ENCODE peak calls at places on chromosomes 6 and 20, in ten cellular contexts. C is PC-9, Z is OCI-LY7, D is ovary, T is BJ, B is cardiac muscle cell, A is tibial nerve, R is left ventricle myocardium inferior, X is lung, N is lower lobe of right lung. M is an unnamed sample.

GRCh38 chr20:25574411-25574810 is 10.9 kb downstream of the NINL start:
- DNase-seq in C (peak), Z (no peak), D (no peak), T (no peak), B (peak), A (no peak), R (no peak), X (no peak), N (no peak), M (peak)

GRCh38 chr6:128303870-128304269 is 216.5 kb downstream of the PTPRK start:
- DNase-seq in C (no peak), Z (no peak), D (no peak), T (no peak), B (no peak), A (no peak), R (no peak), X (no peak), N (no peak), M (no peak)

GRCh38 chr6:37372116-37372515 is 18.3 kb downstream of the RNF8 start:
- DNase-seq in C (no peak), Z (no peak), D (no peak), T (no peak), B (no peak), A (no peak), R (no peak), X (no peak), N (no peak), M (peak)

GRCh38 chr6:82773061-82773717 is 292.5 kb downstream of the UBE3D start:
- DNase-seq in C (no peak), Z (no peak), D (no peak), T (no peak), B (no peak), A (no peak), R (no peak), X (no peak), N (no peak), M (no peak)

GRCh38 chr6:51814418-51814817 is 273.0 kb downstream of the PKHD1 start:
- DNase-seq in C (no peak), Z (no peak), D (no peak), T (no peak), B (no peak), A (no peak), R (no peak), X (no peak), N (no peak), M (no peak)

GRCh38 chr6:12878741-12879140 is 162.2 kb downstream of the PHACTR1 start:
- DNase-seq in C (no peak), Z (no peak), D (no peak), T (no peak), B (no peak), A (no peak), R (no peak), X (no peak), N (no peak), M (no peak)

GRCh38 chr6:35139924-35140524 is 1.1 kb downstream of the TCP11 start:
- DNase-seq in C (peak), Z (peak), D (peak), T (no peak), B (peak), A (no peak), R (no peak), X (no peak), N (no peak), M (peak)

GRCh38 chr20:37833172-37833915 is 69.6 kb upstream of the VSTM2L start:
- DNase-seq in C (no peak), Z (no peak), D (no peak), T (no peak), B (no peak), A (no peak), R (no peak), X (no peak), N (no peak), M (no peak)

GRCh38 chr6:54135665-54136370 is 24.6 kb downstream of the MLIP start:
- DNase-seq in C (no peak), Z (no peak), D (no peak), T (no peak), B (peak), A (no peak), R (no peak), X (no peak), N (no peak), M (peak)

GRCh38 chr6:83867043-83867442 is 7.6 kb downstream of the CYB5R4 start:
- DNase-seq in C (no peak), Z (no peak), D (no peak), T (no peak), B (no peak), A (no peak), R (no peak), X (no peak), N (no peak), M (no peak)

GRCh38 chr6:33206027-33206863 is 1.8 kb downstream of the HSD17B8 start:
- DNase-seq in C (no peak), Z (no peak), D (no peak), T (no peak), B (no peak), A (no peak), R (no peak), X (no peak), N (no peak), M (no peak)
- H3K4me3 ChIP-seq in C (no peak), Z (no peak), D (no peak), T (no peak), B (no peak), A (no peak), R (no peak), X (no peak), N (no peak), M (no peak)

GRCh38 chr6:100209323-100210137 is 215.5 kb upstream of the MCHR2 start:
- DNase-seq in C (no peak), Z (no peak), D (no peak), T (no peak), B (peak), A (no peak), R (no peak), X (no peak), N (no peak), M (peak)

DNA sequence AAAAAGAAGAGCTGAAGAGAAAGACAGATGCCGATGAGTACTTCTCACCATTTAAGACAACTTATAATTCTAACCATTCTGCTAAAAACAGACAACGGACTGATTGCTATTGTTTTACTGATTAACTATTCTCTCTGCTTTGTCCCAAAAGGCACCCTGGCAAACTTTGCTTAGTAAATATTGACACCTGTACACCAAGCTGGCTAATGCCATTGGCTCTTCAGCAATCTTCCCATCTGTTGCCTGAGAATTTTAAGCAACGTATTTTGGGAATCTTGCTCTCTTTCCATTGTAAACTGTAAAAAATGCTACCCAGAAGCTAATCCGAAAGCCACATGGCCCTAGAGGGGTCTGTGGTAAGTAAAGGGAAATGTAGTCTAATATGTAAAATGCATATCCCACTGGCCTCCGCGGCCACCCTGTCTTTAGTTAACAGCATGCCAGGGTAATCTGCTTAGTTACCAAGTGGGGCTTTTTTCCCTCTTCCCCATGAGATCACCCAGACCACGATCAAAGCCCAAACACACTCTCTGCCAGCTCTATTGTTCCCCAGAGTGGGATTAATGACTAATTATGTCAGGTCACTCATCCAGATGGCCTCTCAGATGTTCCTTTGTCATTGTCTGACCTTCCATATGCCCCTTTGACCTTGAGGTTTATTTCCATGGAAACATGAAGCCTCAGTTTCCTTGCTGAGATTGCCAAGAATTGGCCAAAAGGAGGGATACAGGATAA is 216.3 kb upstream of the MCHR2 start:
- DNase-seq in C (no peak), Z (no peak), D (no peak), T (no peak), B (no peak), A (no peak), R (no peak), X (no peak), N (no peak), M (no peak)
- H3K4me3 ChIP-seq in C (no peak), Z (no peak), D (no peak), T (no peak), B (no peak), A (no peak), R (no peak), X (no peak), N (no peak), M (no peak)

GRCh38 chr6:114281496-114281895 is 61.3 kb downstream of the HS3ST5 start:
- DNase-seq in C (no peak), Z (no peak), D (no peak), T (no peak), B (no peak), A (no peak), R (no peak), X (no peak), N (no peak), M (no peak)

GRCh38 chr6:114280239-114280982 is 62.4 kb downstream of the HS3ST5 start:
- DNase-seq in C (no peak), Z (no peak), D (no peak), T (no peak), B (no peak), A (no peak), R (no peak), X (no peak), N (no peak), M (no peak)

GRCh38 chr6:114284281-114284680 is 58.5 kb downstream of the HS3ST5 start:
- DNase-seq in C (no peak), Z (no peak), D (no peak), T (no peak), B (peak), A (no peak), R (no peak), X (no peak), N (no peak), M (peak)

GRCh38 chr6:114286211-114286610 is 56.6 kb downstream of the HS3ST5 start:
- DNase-seq in C (no peak), Z (no peak), D (no peak), T (no peak), B (no peak), A (no peak), R (no peak), X (no peak), N (no peak), M (no peak)

DNA sequence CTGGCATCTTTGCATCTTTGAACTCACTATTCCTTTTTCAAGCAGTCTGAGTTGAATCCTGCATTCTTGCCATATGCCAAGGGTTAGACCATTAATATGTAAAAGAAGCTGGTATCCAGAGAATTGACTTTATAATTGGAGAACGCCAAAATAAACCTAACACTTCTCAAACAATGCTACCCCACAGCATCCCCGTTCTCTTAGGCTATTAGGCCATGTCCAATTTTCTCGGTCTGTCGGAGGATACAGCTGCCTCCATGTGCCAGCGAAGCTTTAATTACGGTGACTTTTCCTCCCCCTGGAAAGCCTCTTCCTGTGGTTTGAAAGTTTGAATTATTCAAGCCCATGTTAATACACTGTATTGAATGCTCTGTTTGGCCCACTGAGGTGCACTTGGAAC is 60.6 kb downstream of the HS3ST5 start:
- DNase-seq in C (no peak), Z (no peak), D (no peak), T (no peak), B (no peak), A (no peak), R (no peak), X (no peak), N (no peak), M (no peak)
- H3K4me3 ChIP-seq in C (no peak), Z (no peak), D (no peak), T (no peak), B (no peak), A (no peak), R (no peak), X (no peak), N (no peak), M (no peak)

GRCh38 chr6:62672989-62673388 is 387.0 kb upstream of the KHDRBS2 start:
- DNase-seq in C (no peak), Z (no peak), D (no peak), T (no peak), B (no peak), A (no peak), R (no peak), X (no peak), N (no peak), M (no peak)

GRCh38 chr6:62669831-62670230 is 383.8 kb upstream of the KHDRBS2 start:
- DNase-seq in C (no peak), Z (no peak), D (no peak), T (no peak), B (no peak), A (no peak), R (no peak), X (no peak), N (no peak), M (no peak)

DNA sequence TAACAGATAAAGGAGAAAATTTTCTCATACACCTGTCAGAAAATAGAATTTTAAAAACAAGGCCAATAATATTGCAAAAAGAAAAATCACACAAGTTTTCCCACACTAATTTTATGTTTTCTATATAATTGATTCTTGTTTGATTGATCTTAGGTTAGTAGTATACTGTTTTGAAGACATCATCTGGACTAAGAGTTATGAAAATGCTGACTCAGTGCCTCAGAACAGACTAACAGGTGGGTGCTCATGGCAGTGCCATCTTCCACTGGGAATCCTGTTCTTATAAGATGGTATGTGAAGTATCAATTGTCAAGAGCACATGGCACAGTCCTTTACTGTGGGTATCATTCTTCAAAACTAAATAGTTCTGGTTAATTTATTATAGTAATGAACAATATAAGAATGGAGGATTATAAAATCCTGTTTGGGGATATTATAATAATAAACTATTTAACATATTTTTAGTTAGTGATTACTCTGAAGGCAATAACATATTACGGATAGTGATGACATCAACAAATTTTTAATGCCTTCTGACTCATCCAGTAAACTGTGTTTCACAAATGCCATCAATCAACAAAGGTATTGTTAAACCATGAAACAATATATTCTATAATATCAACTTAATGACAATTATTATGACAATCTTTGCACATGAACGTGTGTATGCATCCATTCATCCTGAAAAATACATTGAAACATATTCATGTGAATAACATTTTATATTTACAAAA is 384.6 kb upstream of the KHDRBS2 start:
- DNase-seq in C (no peak), Z (no peak), D (no peak), T (no peak), B (no peak), A (no peak), R (no peak), X (no peak), N (no peak), M (no peak)
- H3K4me3 ChIP-seq in C (no peak), Z (no peak), D (no peak), T (no peak), B (no peak), A (no peak), R (no peak), X (no peak), N (no peak), M (no peak)

M was measured in astrocyte of the spinal cord.